ENCODE peak calls at places on chromosomes 12 and 14, in six cellular contexts. F is endodermal cell, H is H7, E is LoVo, Y is NCI-H345, R is activated gamma-delta T cell treated with Interleukin-2 at 50 U/mL for 16 hours. B is an unnamed sample.

GRCh38 chr14:93012516-93013367 is 89.8 kb downstream of the CHGA start:
- DNase-seq in F (no peak), H (no peak), E (no peak), Y (no peak), R (no peak), B (no peak)

GRCh38 chr12:70444903-70445302 is 78.8 kb downstream of the KCNMB4 start:
- DNase-seq in F (no peak), H (peak), E (no peak), Y (no peak), R (no peak), B (no peak)

GRCh38 chr12:94289551-94290312 is 141.4 kb downstream of the PLXNC1 start:
- DNase-seq in F (no peak), H (no peak), E (no peak), Y (no peak), R (no peak), B (no peak)

GRCh38 chr14:99521176-99522024 is 40.2 kb downstream of the CCNK start:
- DNase-seq in F (no peak), H (no peak), E (no peak), Y (no peak), R (no peak), B (no peak)

GRCh38 chr12:110790301-110790700 is 47.6 kb upstream of the PPP1CC start:
- DNase-seq in F (no peak), H (no peak), E (no peak), Y (no peak), R (no peak), B (no peak)

GRCh38 chr12:59626382-59626781 is 30.6 kb downstream of the SLC16A7 start:
- DNase-seq in F (no peak), H (no peak), E (no peak), Y (no peak), R (no peak), B (no peak)

GRCh38 chr12:75690556-75690955 is 179.1 kb upstream of the KRR1 start:
- DNase-seq in F (no peak), H (no peak), E (no peak), Y (no peak), R (no peak), B (no peak)

GRCh38 chr14:54603362-54603761 is 36.4 kb downstream of the SAMD4A start:
- DNase-seq in F (no peak), H (no peak), E (no peak), Y (no peak), R (no peak), B (no peak)

GRCh38 chr12:52895726-52896189 is 9.1 kb downstream of the KRT8 start:
- DNase-seq in F (peak), H (no peak), E (no peak), Y (peak), R (no peak), B (no peak)

GRCh38 chr12:11922361-11922760 is 148.4 kb upstream of the BCL2L14 start:
- DNase-seq in F (no peak), H (no peak), E (no peak), Y (no peak), R (no peak), B (no peak)

GRCh38 chr14:105375635-105376057 is 22.7 kb upstream of the TEX22 start:
- DNase-seq in F (no peak), H (no peak), E (no peak), Y (no peak), R (no peak), B (no peak)

GRCh38 chr14:104460920-104461651 is 118.5 kb upstream of the C14orf180 start:
- DNase-seq in F (peak), H (peak), E (no peak), Y (peak), R (no peak), B (no peak)

GRCh38 chr14:72783741-72784140 is 110.2 kb downstream of the DPF3 start:
- DNase-seq in F (no peak), H (no peak), E (no peak), Y (no peak), R (no peak), B (no peak)

GRCh38 chr12:138898-139534 is 72.4 kb downstream of the IQSEC3 start:
- DNase-seq in F (peak), H (peak), E (no peak), Y (no peak), R (peak), B (no peak)

GRCh38 chr14:39267592-39268112 is 33.9 kb downstream of the MIA2 start:
- DNase-seq in F (no peak), H (no peak), E (peak), Y (peak), R (no peak), B (no peak)

GRCh38 chr12:120529641-120530314 is 820 bp upstream of the COQ5 start:
- DNase-seq in F (peak), H (peak), E (peak), Y (peak), R (no peak), B (no peak)

GRCh38 chr12:64098709-64099354 is 123.3 kb downstream of the KICS2 start:
- DNase-seq in F (no peak), H (no peak), E (no peak), Y (no peak), R (no peak), B (no peak)

GRCh38 chr12:121399391-121400331 is at the start of gene RNF34:
- DNase-seq in F (peak), H (peak), E (peak), Y (peak), R (peak), B (peak)

GRCh38 chr12:21476949-21477348 is 24.5 kb downstream of the RECQL start:
- DNase-seq in F (no peak), H (no peak), E (no peak), Y (no peak), R (no peak), B (no peak)

GRCh38 chr12:32906407-32907165 is 10.0 kb upstream of the PKP2 start:
- DNase-seq in F (no peak), H (no peak), E (peak), Y (no peak), R (no peak), B (no peak)

GRCh38 chr12:57452937-57453509 is 2.1 kb upstream of the INHBE start:
- DNase-seq in F (peak), H (peak), E (peak), Y (peak), R (peak), B (no peak)

GRCh38 chr12:52506858-52507715 is 13.1 kb downstream of the KRT5 start:
- DNase-seq in F (peak), H (peak), E (peak), Y (peak), R (no peak), B (no peak)

GRCh38 chr12:14774944-14775651 is 28.2 kb downstream of the WBP11 start:
- DNase-seq in F (no peak), H (peak), E (peak), Y (no peak), R (peak), B (peak)

GRCh38 chr12:230925-231671 is 17.1 kb upstream of the SLC6A12 start:
- DNase-seq in F (peak), H (peak), E (no peak), Y (no peak), R (no peak), B (no peak)

GRCh38 chr12:110917467-110917866 is 2.9 kb downstream of the MYL2 start:
- DNase-seq in F (peak), H (no peak), E (peak), Y (no peak), R (no peak), B (no peak)

GRCh38 chr12:108629824-108630476 is 3.7 kb downstream of the SELPLG start:
- DNase-seq in F (peak), H (peak), E (no peak), Y (no peak), R (peak), B (no peak)

GRCh38 chr12:55637467-55637866 is 775 bp downstream of the OR10P1 start:
- DNase-seq in F (peak), H (no peak), E (no peak), Y (no peak), R (no peak), B (no peak)

GRCh38 chr14:33273978-33274377 is 335.3 kb downstream of the NPAS3 start:
- DNase-seq in F (no peak), H (no peak), E (no peak), Y (no peak), R (no peak), B (no peak)

GRCh38 chr14:81557137-81557536 is 23.5 kb upstream of the SEL1L start:
- DNase-seq in F (no peak), H (no peak), E (no peak), Y (no peak), R (no peak), B (no peak)

GRCh38 chr12:104462931-104463339 is 6.2 kb downstream of the CHST11 start:
- DNase-seq in F (no peak), H (no peak), E (no peak), Y (no peak), R (peak), B (peak)

GRCh38 chr12:39300799-39301198 is 142.1 kb downstream of the KIF21A start:
- DNase-seq in F (no peak), H (no peak), E (no peak), Y (no peak), R (no peak), B (no peak)

GRCh38 chr14:44564908-44565307 is 57.8 kb upstream of the FSCB start:
- DNase-seq in F (no peak), H (no peak), E (no peak), Y (no peak), R (no peak), B (no peak)

GRCh38 chr12:27498761-27499160 is 25.2 kb upstream of the PPFIBP1 start:
- DNase-seq in F (no peak), H (no peak), E (no peak), Y (no peak), R (no peak), B (no peak)

GRCh38 chr14:81390706-81391105 is 9.4 kb downstream of the STON2 start:
- DNase-seq in F (no peak), H (no peak), E (no peak), Y (no peak), R (no peak), B (no peak)

GRCh38 chr14:96688629-96689028 is 108.6 kb upstream of the VRK1 start:
- DNase-seq in F (no peak), H (no peak), E (no peak), Y (no peak), R (no peak), B (no peak)

GRCh38 chr12:7369274-7369729 is 65.4 kb downstream of the ACSM4 start:
- DNase-seq in F (no peak), H (no peak), E (peak), Y (no peak), R (no peak), B (no peak)

GRCh38 chr14:94924189-94924588 is 154.3 kb upstream of the GSC start:
- DNase-seq in F (peak), H (no peak), E (no peak), Y (no peak), R (no peak), B (no peak)

GRCh38 chr12:6771091-6771495 is 1.2 kb upstream of the LAG3 start:
- DNase-seq in F (no peak), H (no peak), E (no peak), Y (no peak), R (no peak), B (no peak)

GRCh38 chr12:67161322-67161918 is 107.7 kb upstream of the CAND1 start:
- DNase-seq in F (peak), H (peak), E (peak), Y (peak), R (peak), B (peak)

B was measured in GM12892.